ENCODE peak calls at places on chromosomes 7 and 10, in four cellular contexts. One of them, this sample, is unnamed.

GRCh38 chr7:46627038-46627315 is 705.9 kb upstream of the IGFBP3 start:
- DNase-seq in cerebellar cortex: no peak
- DNase-seq in right lobe of liver: no peak
- DNase-seq in MV-4-11: no peak
- DNase-seq in this sample: no peak

GRCh38 chr10:68211635-68212034 is 20.3 kb downstream of the ATOH7 start:
- DNase-seq in cerebellar cortex: no peak
- DNase-seq in right lobe of liver: no peak
- DNase-seq in MV-4-11: no peak
- DNase-seq in this sample: no peak

GRCh38 chr7:39951156-39951942 is 1.3 kb downstream of the CDK13 start:
- DNase-seq in cerebellar cortex: peak; percentile 44
- DNase-seq in right lobe of liver: peak; percentile 76
- DNase-seq in MV-4-11: peak; percentile 49
- DNase-seq in this sample: peak; percentile 28

GRCh38 chr7:5595545-5596045 is 172.0 kb upstream of the TNRC18 start:
- DNase-seq in cerebellar cortex: peak; percentile 20
- DNase-seq in right lobe of liver: no peak
- DNase-seq in MV-4-11: no peak
- DNase-seq in this sample: peak; percentile 17

GRCh38 chr7:100865971-100866720 is 1.0 kb upstream of the TRIP6 start:
- DNase-seq in cerebellar cortex: peak; percentile 82
- DNase-seq in right lobe of liver: no peak
- DNase-seq in MV-4-11: no peak
- DNase-seq in this sample: peak; percentile 82

GRCh38 chr7:99386584-99387238 is 12.2 kb downstream of the ARPC1B start:
- DNase-seq in cerebellar cortex: peak; percentile 49
- DNase-seq in right lobe of liver: no peak
- DNase-seq in MV-4-11: peak; percentile 51
- DNase-seq in this sample: no peak

GRCh38 chr7:28447071-28447470 is 34.8 kb downstream of the CREB5 start:
- DNase-seq in cerebellar cortex: no peak
- DNase-seq in right lobe of liver: no peak
- DNase-seq in MV-4-11: no peak
- DNase-seq in this sample: no peak

GRCh38 chr10:132535065-132535651 is 2.4 kb upstream of the INPP5A start:
- DNase-seq in cerebellar cortex: no peak
- DNase-seq in right lobe of liver: peak; percentile 21
- DNase-seq in MV-4-11: no peak
- DNase-seq in this sample: no peak

GRCh38 chr10:6229290-6229689 is 26.6 kb downstream of the PFKFB3 start:
- DNase-seq in cerebellar cortex: no peak
- DNase-seq in right lobe of liver: no peak
- DNase-seq in MV-4-11: no peak
- DNase-seq in this sample: no peak

This sample was measured in pons.